ENCODE peak calls at places on chromosomes 1 and 21, in ten cellular contexts. P, Y, B, U, Z, T, R, D, K and Q are unnamed samples.

GRCh38 chr1:90155721-90156487 is 161.0 kb downstream of the ZNF326 start:
- DNase-seq in P (no peak), Y (no peak), B (no peak), U (no peak), Z (no peak), T (no peak), R (no peak), D (no peak), K (no peak), Q (no peak)

GRCh38 chr1:9426291-9426711 is 113.0 kb upstream of the SLC25A33 start:
- DNase-seq in P (no peak), Y (peak), B (no peak), U (no peak), Z (no peak), T (no peak), R (no peak), D (no peak), K (peak), Q (peak)

GRCh38 chr1:159981351-159982055 is 27.5 kb upstream of the SLAMF9 start:
- DNase-seq in P (no peak), Y (no peak), B (no peak), U (no peak), Z (no peak), T (no peak), R (no peak), D (no peak), K (no peak), Q (no peak)

GRCh38 chr1:186828612-186829542 is at the start of gene PLA2G4A:
- DNase-seq in P (no peak), Y (no peak), B (no peak), U (no peak), Z (no peak), T (peak), R (peak), D (peak), K (no peak), Q (no peak)

GRCh38 chr21:46661211-46661625 is 25.7 kb downstream of the PRMT2 start:
- DNase-seq in P (no peak), Y (peak), B (peak), U (no peak), Z (peak), T (no peak), R (peak), D (no peak), K (peak), Q (peak)

GRCh38 chr1:155976062-155976912 is 2.1 kb downstream of the ARHGEF2 start:
- DNase-seq in P (peak), Y (peak), B (no peak), U (no peak), Z (no peak), T (peak), R (no peak), D (no peak), K (peak), Q (peak)

GRCh38 chr21:31755027-31755426 is 23.1 kb upstream of the SCAF4 start:
- DNase-seq in P (no peak), Y (no peak), B (no peak), U (no peak), Z (no peak), T (no peak), R (no peak), D (no peak), K (no peak), Q (no peak)

GRCh38 chr1:22317231-22317919 is 134.3 kb upstream of the ZBTB40 start:
- DNase-seq in P (no peak), Y (no peak), B (no peak), U (no peak), Z (no peak), T (no peak), R (peak), D (no peak), K (no peak), Q (peak)

GRCh38 chr1:69246109-69246508 is 321.6 kb upstream of the LRRC7 start:
- DNase-seq in P (no peak), Y (no peak), B (no peak), U (no peak), Z (no peak), T (no peak), R (no peak), D (no peak), K (no peak), Q (no peak)

GRCh38 chr1:235866207-235866912 is at the start of gene LYST:
- DNase-seq in P (peak), Y (peak), B (no peak), U (peak), Z (peak), T (peak), R (peak), D (peak), K (peak), Q (peak)

GRCh38 chr1:67124455-67124854 is 10.3 kb downstream of the C1orf141 start:
- DNase-seq in P (no peak), Y (no peak), B (no peak), U (no peak), Z (no peak), T (no peak), R (no peak), D (no peak), K (no peak), Q (no peak)

GRCh38 chr1:61674221-61674620 is 50.7 kb downstream of the TM2D1 start:
- DNase-seq in P (no peak), Y (no peak), B (peak), U (no peak), Z (no peak), T (no peak), R (no peak), D (no peak), K (no peak), Q (no peak)

GRCh38 chr21:26842300-26842699 is 2.9 kb downstream of the ADAMTS1 start:
- DNase-seq in P (no peak), Y (no peak), B (no peak), U (no peak), Z (no peak), T (no peak), R (no peak), D (no peak), K (no peak), Q (no peak)

GRCh38 chr21:36350282-36350910 is 30.4 kb downstream of the MORC3 start:
- DNase-seq in P (no peak), Y (no peak), B (no peak), U (no peak), Z (no peak), T (no peak), R (no peak), D (no peak), K (no peak), Q (no peak)

GRCh38 chr1:192311281-192311680 is 5.5 kb upstream of the RGS21 start:
- DNase-seq in P (no peak), Y (no peak), B (peak), U (peak), Z (no peak), T (no peak), R (peak), D (peak), K (no peak), Q (no peak)

GRCh38 chr1:183418696-183419095 is 516 bp upstream of the NMNAT2 start:
- DNase-seq in P (no peak), Y (no peak), B (no peak), U (no peak), Z (no peak), T (no peak), R (no peak), D (no peak), K (no peak), Q (no peak)

GRCh38 chr1:179310271-179310670 is 16.7 kb downstream of the SOAT1 start:
- DNase-seq in P (no peak), Y (no peak), B (peak), U (no peak), Z (no peak), T (no peak), R (no peak), D (no peak), K (no peak), Q (no peak)

GRCh38 chr1:191558389-191558788 is 599.9 kb upstream of the RGS18 start:
- DNase-seq in P (no peak), Y (no peak), B (no peak), U (no peak), Z (no peak), T (no peak), R (no peak), D (no peak), K (no peak), Q (no peak)

GRCh38 chr1:50822035-50822776 is 137.9 kb downstream of the FAF1 start:
- DNase-seq in P (no peak), Y (no peak), B (no peak), U (no peak), Z (no peak), T (no peak), R (no peak), D (no peak), K (no peak), Q (no peak)

GRCh38 chr1:109425902-109426277 is 358 bp downstream of the PSMA5 start:
- DNase-seq in P (no peak), Y (no peak), B (no peak), U (peak), Z (no peak), T (no peak), R (peak), D (peak), K (peak), Q (peak)

GRCh38 chr21:43330306-43330881 is 96.5 kb downstream of the SIK1 start:
- DNase-seq in P (no peak), Y (no peak), B (no peak), U (no peak), Z (no peak), T (no peak), R (no peak), D (no peak), K (no peak), Q (no peak)

GRCh38 chr21:37536616-37537278 is 170.2 kb downstream of the DYRK1A start:
- DNase-seq in P (no peak), Y (no peak), B (no peak), U (no peak), Z (no peak), T (no peak), R (no peak), D (no peak), K (no peak), Q (no peak)

GRCh38 chr1:19772053-19772452 is 27.7 kb downstream of the TMCO4 start:
- DNase-seq in P (no peak), Y (no peak), B (no peak), U (no peak), Z (no peak), T (no peak), R (no peak), D (no peak), K (no peak), Q (no peak)

GRCh38 chr1:156489166-156489934 is 11.2 kb downstream of the MEF2D start:
- DNase-seq in P (peak), Y (no peak), B (no peak), U (no peak), Z (no peak), T (no peak), R (no peak), D (no peak), K (no peak), Q (peak)

GRCh38 chr1:172719066-172719627 is 60.2 kb downstream of the FASLG start:
- DNase-seq in P (no peak), Y (no peak), B (no peak), U (no peak), Z (no peak), T (peak), R (no peak), D (no peak), K (no peak), Q (no peak)

GRCh38 chr1:60281360-60281932 is 207.9 kb upstream of the C1orf87 start:
- DNase-seq in P (peak), Y (no peak), B (no peak), U (peak), Z (peak), T (peak), R (peak), D (peak), K (peak), Q (peak)

GRCh38 chr1:186967659-186968394 is 139.1 kb downstream of the PLA2G4A start:
- DNase-seq in P (no peak), Y (no peak), B (no peak), U (no peak), Z (no peak), T (no peak), R (no peak), D (no peak), K (no peak), Q (no peak)

GRCh38 chr1:236868625-236869467 is 73.8 kb downstream of the MTR start:
- DNase-seq in P (no peak), Y (peak), B (no peak), U (peak), Z (no peak), T (no peak), R (peak), D (peak), K (peak), Q (peak)